ENCODE peak calls at places on chromosomes 4 and X, in seven cellular contexts. U, I, T, O, M, K and G are unnamed samples.

GRCh38 chr4:55169352-55169959 is 44.1 kb upstream of the KDR start:
- DNase-seq in U (peak; percentile 96), I (peak; percentile 29), T (no peak), O (peak; percentile 90), M (peak; percentile 89), K (no peak), G (peak; percentile 50)

GRCh38 chrX:11351375-11352295 is 58.4 kb downstream of the AMELX start:
- DNase-seq in U (no peak), I (no peak), T (no peak), O (peak; percentile 92), M (no peak), K (no peak), G (peak; percentile 84)

GRCh38 chr4:129240816-129241215 is 144.9 kb downstream of the C4orf33 start:
- DNase-seq in U (no peak), I (no peak), T (no peak), O (no peak), M (no peak), K (no peak), G (no peak)

GRCh38 chrX:131735127-131735526 is 191.3 kb downstream of the OR13H1 start:
- DNase-seq in U (no peak), I (no peak), T (no peak), O (no peak), M (no peak), K (peak; percentile 57), G (no peak)

GRCh38 chrX:154310991-154311541 is 15.5 kb downstream of the TKTL1 start:
- DNase-seq in U (no peak), I (no peak), T (no peak), O (no peak), M (no peak), K (no peak), G (peak; percentile 7)

GRCh38 chrX:107025538-107025937 is 25.5 kb upstream of the MORC4 start:
- DNase-seq in U (peak; percentile 36), I (peak; percentile 12), T (no peak), O (peak; percentile 33), M (no peak), K (peak; percentile 54), G (peak; percentile 24)

GRCh38 chr4:2261853-2262144 is at the start of gene MXD4:
- DNase-seq in U (no peak), I (no peak), T (no peak), O (no peak), M (no peak), K (no peak), G (no peak)

GRCh38 chrX:117989512-117989911 is 127.1 kb downstream of the KLHL13 start:
- DNase-seq in U (no peak), I (no peak), T (no peak), O (no peak), M (no peak), K (no peak), G (no peak)

GRCh38 chr4:44487341-44487740 is 38.7 kb upstream of the KCTD8 start:
- DNase-seq in U (no peak), I (no peak), T (no peak), O (no peak), M (no peak), K (no peak), G (no peak)

GRCh38 chrX:42597481-42597880 is 180.5 kb downstream of the PPP1R2C start:
- DNase-seq in U (no peak), I (no peak), T (no peak), O (no peak), M (no peak), K (no peak), G (no peak)

GRCh38 chr4:104494822-104495559 is at the start of gene CXXC4:
- DNase-seq in U (peak; percentile 97), I (peak; percentile 96), T (peak; percentile 47), O (peak; percentile 89), M (peak; percentile 87), K (peak; percentile 25), G (peak; percentile 10)

GRCh38 chrX:24081661-24082154 is 27.0 kb downstream of the EIF2S3 start:
- DNase-seq in U (peak; percentile 84), I (peak; percentile 3), T (peak; percentile 9), O (peak; percentile 65), M (peak; percentile 85), K (peak; percentile 54), G (peak; percentile 63)

GRCh38 chrX:2697741-2698294 is 6.7 kb downstream of the CD99 start:
- DNase-seq in U (no peak), I (no peak), T (no peak), O (peak; percentile 64), M (no peak), K (no peak), G (peak; percentile 74)

GRCh38 chr4:110046588-110047049 is 133.9 kb downstream of the EGF start:
- DNase-seq in U (no peak), I (no peak), T (no peak), O (peak; percentile 58), M (no peak), K (no peak), G (peak; percentile 68)

GRCh38 chrX:129650183-129650689 is 4.5 kb downstream of the APLN start:
- DNase-seq in U (no peak), I (no peak), T (no peak), O (no peak), M (peak; percentile 8), K (no peak), G (no peak)

GRCh38 chr4:95610170-95610569 is 61.4 kb upstream of the UNC5C start:
- DNase-seq in U (no peak), I (no peak), T (no peak), O (no peak), M (no peak), K (no peak), G (no peak)

GRCh38 chr4:95619525-95620443 is 71.0 kb upstream of the UNC5C start:
- DNase-seq in U (no peak), I (no peak), T (no peak), O (no peak), M (no peak), K (no peak), G (no peak)

DNA sequence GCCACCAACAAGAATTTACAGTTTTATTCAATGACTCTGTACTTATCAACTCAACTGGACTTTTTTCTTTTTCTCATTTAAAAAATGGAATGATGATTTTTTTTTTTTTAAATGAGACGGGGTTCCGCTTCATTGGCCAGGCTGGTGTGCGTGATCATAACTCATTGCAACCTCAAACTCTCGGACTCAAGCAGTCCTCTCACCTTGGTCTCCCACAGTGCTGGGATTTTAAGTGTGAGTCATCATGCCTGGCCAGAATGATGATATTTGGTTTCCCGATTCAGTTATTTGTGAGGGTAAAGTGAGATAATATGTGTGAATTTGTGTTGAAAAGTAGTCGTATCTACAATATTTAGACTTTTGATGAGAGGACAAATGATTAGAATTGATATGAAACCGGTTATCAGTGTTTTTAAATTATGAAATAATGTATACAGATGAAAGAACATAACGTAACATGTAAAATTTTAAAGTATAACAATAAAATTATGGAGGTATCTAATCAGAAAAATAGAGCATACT is 66.0 kb upstream of the UNC5C start:
- DNase-seq in U (no peak), I (no peak), T (no peak), O (no peak), M (no peak), K (no peak), G (no peak)
- H2AK5ac ChIP-seq in U (no peak overlapping the region), I (no peak overlapping the region), T (no peak overlapping the region), O (no peak overlapping the region), M (no peak overlapping the region), K (no peak overlapping the region), G (no peak overlapping the region)

GRCh38 chr4:42781325-42781724 is 111.2 kb upstream of the GRXCR1 start:
- DNase-seq in U (no peak), I (no peak), T (no peak), O (peak; percentile 1), M (no peak), K (no peak), G (no peak)

GRCh38 chr4:42785817-42786216 is 106.7 kb upstream of the GRXCR1 start:
- DNase-seq in U (no peak), I (no peak), T (no peak), O (no peak), M (no peak), K (no peak), G (no peak)

GRCh38 chr4:42789168-42789567 is 103.3 kb upstream of the GRXCR1 start:
- DNase-seq in U (no peak), I (no peak), T (no peak), O (no peak), M (no peak), K (no peak), G (no peak)

GRCh38 chr4:42787071-42787463 is 105.4 kb upstream of the GRXCR1 start:
- DNase-seq in U (no peak), I (no peak), T (no peak), O (no peak), M (no peak), K (no peak), G (no peak)

GRCh38 chr4:42786350-42787070 is 106.0 kb upstream of the GRXCR1 start:
- DNase-seq in U (peak; percentile 60), I (no peak), T (no peak), O (no peak), M (peak; percentile 79), K (no peak), G (no peak)
- H3K4me2 ChIP-seq in U (no peak overlapping the region), I (no peak overlapping the region), T (no peak overlapping the region), O (no peak overlapping the region), M (no peak overlapping the region), K (no peak overlapping the region), G (no peak overlapping the region)

GRCh38 chr4:148067307-148067916 is 335.5 kb downstream of the ARHGAP10 start:
- DNase-seq in U (no peak), I (no peak), T (no peak), O (peak; percentile 28), M (no peak), K (no peak), G (no peak)

GRCh38 chr4:148065069-148065468 is 333.2 kb downstream of the ARHGAP10 start:
- DNase-seq in U (peak; percentile 58), I (no peak), T (no peak), O (peak; percentile 87), M (no peak), K (peak; percentile 20), G (peak; percentile 90)

GRCh38 chr4:148071009-148071408 is 339.1 kb downstream of the ARHGAP10 start:
- DNase-seq in U (peak; percentile 48), I (no peak), T (no peak), O (no peak), M (no peak), K (no peak), G (no peak)

GRCh38 chr4:148069086-148070010 is 337.5 kb downstream of the ARHGAP10 start:
- DNase-seq in U (no peak), I (no peak), T (no peak), O (no peak), M (no peak), K (no peak), G (no peak)

GRCh38 chr4:148068065-148068911 is 336.4 kb downstream of the ARHGAP10 start:
- DNase-seq in U (no peak), I (no peak), T (no peak), O (no peak), M (peak; percentile 77), K (no peak), G (no peak)
- H2AK5ac ChIP-seq in U (no peak overlapping the region), I (peak overlapping the region; percentile 44), T (peak overlapping the region; percentile 82), O (no peak overlapping the region), M (no peak overlapping the region), K (no peak overlapping the region), G (no peak overlapping the region)

DNA sequence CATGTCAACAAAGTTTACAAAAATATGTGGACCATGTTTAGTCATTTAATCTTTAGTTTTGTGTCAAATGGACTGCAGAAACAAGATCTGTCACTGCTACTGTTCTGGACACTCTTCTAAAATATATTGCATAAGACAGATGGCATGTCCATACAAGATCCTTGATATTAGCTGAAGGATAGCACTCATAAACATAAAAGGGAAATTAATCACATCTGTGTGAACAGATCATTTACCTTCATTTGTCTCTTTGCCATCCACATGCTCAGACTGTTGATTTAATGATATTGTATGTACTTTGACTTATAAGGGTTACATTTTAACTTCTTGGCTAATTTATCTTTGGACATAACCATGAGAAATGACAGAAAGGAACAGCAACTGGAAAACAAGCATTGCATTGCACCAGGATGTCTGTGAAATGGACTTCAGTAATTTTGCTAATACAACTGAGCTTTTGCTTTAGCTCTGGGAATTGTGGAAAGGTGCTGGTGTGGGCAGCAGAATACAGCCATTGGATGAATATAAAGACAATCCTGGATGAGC is at the start of gene UGT2B7:
- DNase-seq in U (no peak), I (no peak), T (no peak), O (no peak), M (no peak), K (no peak), G (no peak)
- H3K4me2 ChIP-seq in U (no peak within 1 kb of the TSS), I (no peak within 1 kb of the TSS), T (no peak within 1 kb of the TSS), O (no peak within 1 kb of the TSS), M (no peak within 1 kb of the TSS), K (no peak within 1 kb of the TSS), G (no peak within 1 kb of the TSS)